ENCODE peak calls at places on chromosome 22, in ten cellular contexts. G is CD4-positive, alpha-beta T cell; E is T follicular helper cell; K is stimulated activated CD8-positive, alpha-beta memory T cell treated with anti-CD3 and anti-CD28 coated beads, Interleukin-2, amount 100 ng/mL, for 1 hour; X is activated CD8-positive, alpha-beta T cell treated with anti-CD3 and anti-CD28 coated beads, Interleukin-2, amount 10 ng/mL, durations not matched to agents 7 days and 5 days; Q is MCF 10A; L is stimulated activated naive B cell treated with anti-CD40 and anti-IgM and Interleukin-4, amounts not matched to agents 10 μg/mL and 1 μg/mL and 100 μg/mL, for 72 hours; H is renal cortical epithelial cell; N is stimulated activated CD4-positive, alpha-beta T cell treated with anti-CD3 and anti-CD28 coated beads, Interleukin-12 subunit alpha, Interleukin-12 subunit beta, amount 100 ng/mL, for 4 hours; B is DMS53. V is an unnamed sample.

GRCh38 chr22:50547231-50547851 is 1.6 kb downstream of the KLHDC7B start:
- DNase-seq in B (no peak), H (no peak), N (no peak), X (no peak), L (no peak), G (no peak), Q (no peak), K (no peak), E (no peak), V (no peak)

GRCh38 chr22:20420157-20420842 is 17.3 kb downstream of the SCARF2 start:
- DNase-seq in L (no peak), H (no peak), Q (no peak), K (no peak), N (no peak), G (no peak), X (no peak), B (no peak), E (no peak), V (no peak)

GRCh38 chr22:44901301-44901700 is 108.5 kb downstream of the PHF21B start:
- DNase-seq in X (no peak), E (no peak), G (no peak), B (peak), H (peak), L (no peak), K (no peak), N (no peak), Q (no peak), V (no peak)

GRCh38 chr22:50700387-50701075 is 27.9 kb downstream of the SHANK3 start:
- DNase-seq in N (no peak), G (no peak), Q (no peak), H (peak), L (no peak), K (no peak), X (no peak), B (no peak), E (no peak), V (no peak)

GRCh38 chr22:22916952-22917290 is 29.3 kb downstream of the IGLL5 start:
- DNase-seq in G (no peak), L (no peak), B (no peak), X (no peak), K (no peak), N (no peak), E (no peak), Q (no peak), H (no peak), V (no peak)

GRCh38 chr22:20319041-20319744 is 667 bp downstream of the DGCR6L start:
- DNase-seq in H (no peak), E (no peak), G (no peak), L (no peak), N (no peak), Q (no peak), K (no peak), B (peak), X (no peak), V (peak)

GRCh38 chr22:19477321-19478085 is 1.5 kb downstream of the UFD1 start:
- DNase-seq in N (no peak), H (peak), Q (peak), K (no peak), L (no peak), G (no peak), X (no peak), B (no peak), E (no peak), V (peak)

GRCh38 chr22:48711031-48711431 is 1116.6 kb downstream of the BRD1 start:
- DNase-seq in Q (no peak), G (no peak), N (no peak), X (no peak), B (no peak), K (no peak), H (no peak), L (no peak), E (no peak), V (no peak)

GRCh38 chr22:28594784-28595324 is 84.8 kb downstream of the TTC28 start:
- DNase-seq in H (peak), L (no peak), Q (peak), E (no peak), N (no peak), K (no peak), B (peak), X (no peak), G (no peak), V (peak)

GRCh38 chr22:45529966-45530575 is 27.4 kb downstream of the FBLN1 start:
- DNase-seq in K (no peak), L (no peak), H (no peak), B (no peak), X (no peak), Q (no peak), N (no peak), E (no peak), G (no peak), V (no peak)

GRCh38 chr22:38262051-38262795 is 10.6 kb downstream of the TMEM184B start:
- DNase-seq in G (peak), E (peak), K (no peak), Q (peak), H (no peak), B (peak), N (peak), L (no peak), X (peak), V (peak)

GRCh38 chr22:47192651-47193437 is 430.4 kb downstream of the TBC1D22A start:
- DNase-seq in B (peak), N (no peak), X (no peak), G (no peak), H (no peak), E (no peak), Q (peak), L (no peak), K (no peak), V (peak)

GRCh38 chr22:35458547-35459422 is 58.8 kb downstream of the MCM5 start:
- DNase-seq in Q (no peak), L (no peak), B (no peak), G (no peak), N (no peak), E (no peak), K (no peak), H (no peak), X (no peak), V (no peak)

GRCh38 chr22:20994128-20994901 is 7.6 kb downstream of the THAP7 start:
- DNase-seq in H (no peak), Q (no peak), B (no peak), X (no peak), N (no peak), G (no peak), L (no peak), E (no peak), K (no peak), V (no peak)

GRCh38 chr22:47174671-47175111 is 412.2 kb downstream of the TBC1D22A start:
- DNase-seq in N (no peak), K (no peak), H (no peak), L (no peak), E (no peak), G (no peak), B (no peak), Q (no peak), X (no peak), V (no peak)

GRCh38 chr22:47090591-47091240 is 328.3 kb downstream of the TBC1D22A start:
- DNase-seq in E (peak), B (no peak), N (no peak), G (no peak), H (no peak), Q (no peak), K (no peak), X (no peak), L (no peak), V (no peak)

GRCh38 chr22:46061431-46062231 is 84.7 kb upstream of the WNT7B start:
- DNase-seq in G (no peak), L (no peak), Q (peak), K (no peak), H (no peak), N (no peak), E (no peak), X (no peak), B (no peak), V (no peak)

GRCh38 chr22:16937811-16938210 is 70.2 kb downstream of the GAB4 start:
- DNase-seq in K (no peak), L (no peak), E (no peak), N (no peak), B (no peak), Q (no peak), H (no peak), G (no peak), X (no peak), V (no peak)

GRCh38 chr22:23409976-23410375 is 170.1 kb downstream of the IGLL1 start:
- DNase-seq in B (no peak), E (no peak), N (no peak), K (no peak), Q (no peak), G (no peak), H (no peak), L (no peak), X (no peak), V (no peak)

GRCh38 chr22:29940526-29940925 is 57.6 kb downstream of the MTMR3 start:
- DNase-seq in B (no peak), N (no peak), G (no peak), X (no peak), K (no peak), Q (no peak), L (no peak), H (no peak), E (no peak), V (no peak)

GRCh38 chr22:46085831-46086576 is 64.3 kb upstream of the PPARA start:
- DNase-seq in K (no peak), L (no peak), H (peak), X (no peak), G (no peak), B (no peak), Q (peak), N (no peak), E (no peak), V (peak)